ENCODE peak calls at places on chromosomes 11 and 22, in six cellular contexts. Q, V, Y, M, U and Z are unnamed samples.
A peak's percentile ranks its signal among the peaks of the same experiment; 100 is the strongest.

GRCh38 chr11:17645190-17645970 is 74.0 kb upstream of the MYOD1 start:
- DNase-seq in Q (no peak), V (no peak), Y (no peak), M (no peak), U (no peak), Z (no peak)

GRCh38 chr11:132161538-132161937 is 791.1 kb downstream of the NTM start:
- DNase-seq in Q (no peak), V (no peak), Y (no peak), M (no peak), U (no peak), Z (no peak)

GRCh38 chr22:47129902-47130301 is 367.5 kb downstream of the TBC1D22A start:
- DNase-seq in Q (peak; percentile 65), V (no peak), Y (peak; percentile 75), M (no peak), U (peak; percentile 92), Z (no peak)

GRCh38 chr11:43579919-43580276 is 100.6 kb upstream of the HSD17B12 start:
- DNase-seq in Q (no peak), V (no peak), Y (no peak), M (no peak), U (no peak), Z (no peak)

GRCh38 chr11:7905549-7905948 is 25.5 kb downstream of the OR10A6 start:
- DNase-seq in Q (no peak), V (no peak), Y (no peak), M (no peak), U (no peak), Z (no peak)

GRCh38 chr11:56412396-56412795 is at the start of gene OR5AL1:
- DNase-seq in Q (no peak), V (no peak), Y (no peak), M (no peak), U (no peak), Z (no peak)

GRCh38 chr11:103608566-103608965 is 427.9 kb upstream of the DDI1 start:
- DNase-seq in Q (peak; percentile 79), V (no peak), Y (no peak), M (peak; percentile 45), U (no peak), Z (no peak)

GRCh38 chr11:8025816-8026215 is 38.7 kb downstream of the EIF3F start:
- DNase-seq in Q (peak; percentile 45), V (no peak), Y (no peak), M (peak; percentile 77), U (no peak), Z (no peak)

GRCh38 chr11:77776455-77776854 is 44.1 kb downstream of the RSF1 start:
- DNase-seq in Q (no peak), V (no peak), Y (no peak), M (peak; percentile 19), U (no peak), Z (no peak)

GRCh38 chr11:122261546-122261945 is 145.5 kb upstream of the BLID start:
- DNase-seq in Q (no peak), V (no peak), Y (no peak), M (no peak), U (no peak), Z (no peak)

GRCh38 chr11:22432331-22433065 is 94.3 kb downstream of the SLC17A6 start:
- DNase-seq in Q (peak; percentile 1), V (no peak), Y (no peak), M (peak; percentile 72), U (no peak), Z (no peak)

GRCh38 chr11:64317325-64317960 is at the start of gene TRMT112:
- DNase-seq in Q (peak; percentile 100), V (peak; percentile 97), Y (peak; percentile 99), M (peak; percentile 99), U (peak; percentile 99), Z (peak; percentile 98)

GRCh38 chr22:20551805-20552449 is 44.5 kb downstream of the MED15 start:
- DNase-seq in Q (no peak), V (no peak), Y (no peak), M (no peak), U (no peak), Z (no peak)

GRCh38 chr11:121711900-121712424 is 259.2 kb upstream of the SORL1-AS1 start:
- DNase-seq in Q (peak; percentile 73), V (no peak), Y (no peak), M (peak; percentile 6), U (no peak), Z (no peak)

GRCh38 chr11:17734418-17734911 is at the start of gene KCNC1:
- DNase-seq in Q (peak; percentile 31), V (no peak), Y (no peak), M (peak; percentile 43), U (peak; percentile 13), Z (no peak)

GRCh38 chr11:97743205-97743742 is 1277.5 kb upstream of the CNTN5 start:
- DNase-seq in Q (peak; percentile 49), V (no peak), Y (no peak), M (peak; percentile 34), U (no peak), Z (no peak)

GRCh38 chr22:35008213-35008612 is 57.7 kb upstream of the ISX start:
- DNase-seq in Q (no peak), V (no peak), Y (no peak), M (no peak), U (no peak), Z (no peak)

GRCh38 chr11:11265994-11266606 is 87.0 kb downstream of the CSNK2A3 start:
- DNase-seq in Q (peak; percentile 57), V (no peak), Y (peak; percentile 19), M (peak; percentile 5), U (peak; percentile 77), Z (peak; percentile 55)

GRCh38 chr11:122979815-122980656 is 1.6 kb downstream of the BSX start:
- DNase-seq in Q (no peak), V (no peak), Y (no peak), M (no peak), U (no peak), Z (no peak)

GRCh38 chr11:24683578-24683977 is 186.7 kb downstream of the LUZP2 start:
- DNase-seq in Q (peak; percentile 28), V (no peak), Y (no peak), M (no peak), U (no peak), Z (no peak)

GRCh38 chr11:70805243-70805642 is 406.9 kb downstream of the CTTN start:
- DNase-seq in Q (no peak), V (no peak), Y (no peak), M (no peak), U (no peak), Z (no peak)

GRCh38 chr22:47535681-47536080 is 773.2 kb downstream of the TBC1D22A start:
- DNase-seq in Q (no peak), V (no peak), Y (no peak), M (no peak), U (no peak), Z (no peak)

GRCh38 chr11:69992943-69993694 is 85.0 kb upstream of the ANO1 start:
- DNase-seq in Q (no peak), V (no peak), Y (no peak), M (no peak), U (peak; percentile 55), Z (no peak)

GRCh38 chr11:110086892-110087309 is 6.3 kb upstream of the ZC3H12C start:
- DNase-seq in Q (peak; percentile 87), V (no peak), Y (no peak), M (peak; percentile 78), U (no peak), Z (no peak)

GRCh38 chr22:41910050-41910598 is 4.8 kb downstream of the SHISA8 start:
- DNase-seq in Q (no peak), V (no peak), Y (no peak), M (no peak), U (no peak), Z (no peak)

GRCh38 chr11:101019870-101020269 is 109.7 kb downstream of the PGR start:
- DNase-seq in Q (no peak), V (no peak), Y (no peak), M (no peak), U (no peak), Z (no peak)

GRCh38 chr11:34789196-34789834 is 126.9 kb downstream of the APIP start:
- DNase-seq in Q (no peak), V (no peak), Y (no peak), M (no peak), U (no peak), Z (no peak)

GRCh38 chr22:19849800-19850481 is 4.7 kb downstream of the GNB1L start:
- DNase-seq in Q (no peak), V (no peak), Y (peak; percentile 90), M (no peak), U (no peak), Z (peak; percentile 86)

GRCh38 chr22:49381595-49382450 is 445.9 kb downstream of the BRD1 start:
- DNase-seq in Q (no peak), V (no peak), Y (no peak), M (no peak), U (peak; percentile 25), Z (peak; percentile 19)

GRCh38 chr11:8871283-8871775 is 39.7 kb upstream of the AKIP1 start:
- DNase-seq in Q (peak; percentile 54), V (peak; percentile 34), Y (peak; percentile 37), M (peak; percentile 95), U (peak; percentile 66), Z (peak; percentile 66)

GRCh38 chr22:40635008-40635939 is 1.2 kb downstream of the MRTFA start:
- DNase-seq in Q (peak; percentile 22), V (no peak), Y (no peak), M (peak; percentile 57), U (no peak), Z (no peak)

GRCh38 chr11:92131289-92131890 is 93.2 kb upstream of the FAT3 start:
- DNase-seq in Q (peak; percentile 93), V (no peak), Y (no peak), M (peak; percentile 45), U (no peak), Z (no peak)

GRCh38 chr11:112620621-112621394 is 340.4 kb upstream of the NCAM1 start:
- DNase-seq in Q (peak; percentile 44), V (no peak), Y (no peak), M (no peak), U (no peak), Z (no peak)

GRCh38 chr11:95531116-95531515 is 258.5 kb downstream of the FAM76B start:
- DNase-seq in Q (no peak), V (no peak), Y (no peak), M (peak; percentile 50), U (no peak), Z (no peak)

GRCh38 chr22:21966643-21967516 is 14.2 kb upstream of the PPM1F start:
- DNase-seq in Q (no peak), V (no peak), Y (no peak), M (no peak), U (no peak), Z (no peak)

GRCh38 chr11:110479445-110480101 is 49.8 kb downstream of the FDX1 start:
- DNase-seq in Q (no peak), V (no peak), Y (no peak), M (peak; percentile 56), U (no peak), Z (no peak)

GRCh38 chr11:60570970-60571369 is 55.8 kb downstream of the MS4A13 start:
- DNase-seq in Q (no peak), V (no peak), Y (no peak), M (no peak), U (no peak), Z (no peak)

GRCh38 chr22:17536269-17536668 is 27.0 kb upstream of the SLC25A18 start:
- DNase-seq in Q (no peak), V (no peak), Y (no peak), M (peak; percentile 38), U (no peak), Z (peak; percentile 49)